ENCODE peak calls at places on chromosome 22, in five cellular contexts. O, V, P, D and F are unnamed samples.

GRCh38 chr22:20316217-20316843 is 3.5 kb downstream of the DGCR6L start:
- DNase-seq in O (peak; percentile 9), V (peak; percentile 33), P (peak; percentile 0), D (no peak), F (no peak)

GRCh38 chr22:48781391-48781790 is 1046.3 kb downstream of the BRD1 start:
- DNase-seq in O (no peak), V (peak; percentile 10), P (no peak), D (no peak), F (no peak)

GRCh38 chr22:31230871-31231621 is 18.9 kb downstream of the LIMK2 start:
- DNase-seq in O (peak; percentile 68), V (peak; percentile 66), P (peak; percentile 45), D (peak; percentile 61), F (peak; percentile 57)

GRCh38 chr22:42939941-42940653 is 74.9 kb downstream of the PACSIN2 start:
- DNase-seq in O (peak; percentile 69), V (peak; percentile 78), P (no peak), D (no peak), F (no peak)

GRCh38 chr22:32957093-32957835 is 100.9 kb downstream of the SYN3 start:
- DNase-seq in O (no peak), V (no peak), P (no peak), D (no peak), F (no peak)

GRCh38 chr22:29830585-29830984 is 7.5 kb downstream of the ASCC2 start:
- DNase-seq in O (no peak), V (no peak), P (no peak), D (no peak), F (peak; percentile 55)

GRCh38 chr22:17826151-17826550 is 51.9 kb upstream of the BID start:
- DNase-seq in O (no peak), V (no peak), P (no peak), D (no peak), F (no peak)

GRCh38 chr22:30158277-30158676 is 78.0 kb downstream of the HORMAD2 start:
- DNase-seq in O (no peak), V (no peak), P (no peak), D (no peak), F (no peak)

GRCh38 chr22:31089101-31090100 is 8.3 kb downstream of the SMTN start:
- DNase-seq in O (peak; percentile 54), V (peak; percentile 76), P (peak; percentile 61), D (no peak), F (peak; percentile 5)

GRCh38 chr22:39312410-39312809 is 7.0 kb downstream of the RPL3 start:
- DNase-seq in O (no peak), V (peak; percentile 60), P (no peak), D (no peak), F (no peak)

GRCh38 chr22:39315389-39315788 is 4.0 kb downstream of the RPL3 start:
- DNase-seq in O (no peak), V (no peak), P (no peak), D (no peak), F (no peak)

GRCh38 chr22:39311592-39312400 is 7.6 kb downstream of the RPL3 start:
- DNase-seq in O (no peak), V (peak; percentile 80), P (no peak), D (no peak), F (no peak)

GRCh38 chr22:39314251-39314971 is 5.0 kb downstream of the RPL3 start:
- DNase-seq in O (no peak), V (peak; percentile 74), P (no peak), D (no peak), F (no peak)

DNA sequence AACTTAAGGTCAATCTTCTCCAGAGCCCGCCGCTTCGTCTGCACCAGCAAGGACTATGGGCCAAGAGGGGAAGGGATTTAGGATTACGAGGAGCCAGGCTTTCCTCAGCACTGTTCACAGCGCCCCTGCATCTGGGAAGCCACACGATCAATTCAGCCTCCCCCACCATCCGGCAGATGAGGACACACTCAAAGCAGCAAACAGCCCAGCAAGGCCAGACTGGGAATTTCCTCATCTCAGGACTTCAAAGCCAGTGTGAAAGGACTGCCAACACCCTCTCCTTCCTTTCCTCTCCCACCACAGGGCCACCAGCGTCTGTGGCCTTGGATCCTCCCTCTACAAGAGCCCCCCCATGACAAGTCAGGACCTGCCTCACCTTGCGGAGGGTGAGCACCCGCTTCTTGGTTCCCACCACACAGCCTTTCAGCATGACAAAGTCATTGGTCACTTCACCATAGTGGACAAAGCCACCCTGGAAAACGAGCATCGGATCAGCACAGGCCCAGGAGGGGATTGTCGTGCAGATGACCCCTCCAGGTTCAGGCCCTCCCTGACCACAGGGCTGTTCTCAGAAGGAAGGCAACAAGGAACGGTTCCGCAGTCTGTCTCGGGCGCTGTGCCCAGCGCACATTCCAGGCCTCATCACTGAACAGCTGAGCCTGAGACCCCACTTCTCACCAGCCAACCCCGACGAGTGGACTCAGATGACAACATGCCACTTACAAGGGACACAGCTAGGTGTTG is 6.0 kb downstream of the RPL3 start:
- DNase-seq in O (no peak), V (no peak), P (no peak), D (no peak), F (no peak)
- H3K4me3 ChIP-seq in O (no peak overlapping the region), V (peak overlapping the region; percentile 18), P (no peak overlapping the region), D (no peak overlapping the region), F (no peak overlapping the region)

DNA sequence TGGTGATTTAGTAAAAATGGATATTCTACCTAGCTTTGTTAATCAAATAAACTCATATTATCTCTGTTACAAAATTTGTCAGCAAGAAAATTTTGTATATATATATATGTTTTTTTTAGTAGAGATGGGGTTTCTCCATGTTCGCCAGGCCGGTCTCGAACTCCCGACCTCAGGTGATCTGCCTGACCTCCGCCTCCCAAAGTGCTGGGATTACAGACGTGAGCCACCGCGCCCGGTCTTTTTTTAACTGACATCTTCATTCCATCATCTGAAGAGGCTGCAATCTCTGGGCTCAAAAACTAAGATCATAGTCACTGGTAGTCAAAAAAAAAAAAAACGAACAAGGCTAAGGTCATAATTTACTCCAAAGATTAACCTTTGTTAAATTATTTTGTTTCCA is 5.3 kb upstream of the KLHDC7B start:
- DNase-seq in O (no peak), V (no peak), P (no peak), D (peak; percentile 12), F (no peak)
- H3K4me1 ChIP-seq in O (peaks cover 17% of the 10 kb centered on the region), V (no peaks in the 10 kb centered on the region), P (no peaks in the 10 kb centered on the region), D (peaks cover 35% of the 10 kb centered on the region), F (no peaks in the 10 kb centered on the region)

GRCh38 chr22:35023692-35024363 is 42.1 kb upstream of the ISX start:
- DNase-seq in O (peak; percentile 71), V (peak; percentile 97), P (peak; percentile 86), D (no peak), F (peak; percentile 45)
- H3K4me3 ChIP-seq in O (no peak overlapping the region), V (no peak overlapping the region), P (no peak overlapping the region), D (no peak overlapping the region), F (no peak overlapping the region)

GRCh38 chr22:27669798-27670599 is 131.6 kb downstream of the MN1 start:
- DNase-seq in O (no peak), V (peak; percentile 65), P (no peak), D (no peak), F (no peak)
- H3K4me1 ChIP-seq in O (peaks cover 13% of the 10 kb centered on the region), V (peaks cover 13% of the 10 kb centered on the region), P (peaks cover 29% of the 10 kb centered on the region), D (no peaks in the 10 kb centered on the region), F (peaks cover 40% of the 10 kb centered on the region)

GRCh38 chr22:46027219-46028068 is 50.5 kb upstream of the WNT7B start:
- DNase-seq in O (peak; percentile 76), V (peak; percentile 72), P (peak; percentile 44), D (no peak), F (no peak)
- H3K4me3 ChIP-seq in O (peak overlapping the region; percentile 49), V (peak overlapping the region; percentile 40), P (peak overlapping the region; percentile 34), D (no peak overlapping the region), F (peak overlapping the region; percentile 61)